ENCODE peak calls at places on chromosomes 4 and X, in ten cellular contexts. C, X, G, F, L, S, W, E, P and I are unnamed samples.
A peak's percentile ranks its signal among the peaks of the same experiment; 100 is the strongest.

GRCh38 chrX:45134303-45134702 is 66.4 kb downstream of the DIPK2B start:
- DNase-seq in E (no peak), G (no peak), P (peak; percentile 50), F (no peak), L (no peak), C (no peak), W (no peak), S (no peak), X (no peak), I (no peak)

GRCh38 chr4:9924750-9925149 is 96.5 kb downstream of the SLC2A9 start:
- DNase-seq in C (no peak), L (no peak), P (no peak), X (no peak), F (no peak), G (no peak), E (no peak), W (no peak), S (no peak), I (no peak)

GRCh38 chr4:184969610-184970009 is 48.7 kb upstream of the HELT start:
- DNase-seq in P (no peak), F (no peak), X (no peak), E (no peak), W (no peak), C (no peak), L (no peak), S (no peak), G (no peak), I (no peak)

GRCh38 chr4:6391852-6392188 is 80.6 kb downstream of the PPP2R2C start:
- DNase-seq in F (no peak), W (no peak), L (no peak), X (no peak), E (no peak), P (no peak), G (no peak), S (no peak), C (no peak), I (no peak)

GRCh38 chr4:104969394-104970066 is 177.1 kb upstream of the TET2 start:
- DNase-seq in L (no peak), E (no peak), S (no peak), X (no peak), P (no peak), C (no peak), G (no peak), W (no peak), F (no peak), I (no peak)

GRCh38 chrX:120020305-120020704 is 57.2 kb downstream of the RHOXF2B start:
- DNase-seq in X (no peak), F (no peak), S (no peak), C (no peak), W (no peak), P (no peak), L (no peak), E (no peak), G (no peak), I (no peak)

GRCh38 chrX:97909245-97909644 is 1025.5 kb downstream of the RPA4 start:
- DNase-seq in S (no peak), X (no peak), L (peak; percentile 26), W (no peak), P (no peak), C (peak; percentile 2), E (no peak), G (no peak), F (no peak), I (no peak)

GRCh38 chrX:111719426-111720210 is 38.6 kb downstream of the ALG13 start:
- DNase-seq in G (no peak), S (peak; percentile 16), P (no peak), W (no peak), X (no peak), F (no peak), C (peak; percentile 1), E (no peak), L (no peak), I (no peak)

GRCh38 chrX:38804481-38805293 is 3.4 kb downstream of the MID1IP1 start:
- DNase-seq in S (no peak), G (peak; percentile 67), W (peak; percentile 54), C (peak; percentile 16), F (peak; percentile 26), E (no peak), X (no peak), P (peak; percentile 20), L (peak; percentile 14), I (peak; percentile 78)

GRCh38 chr4:4971796-4972195 is 47.5 kb downstream of the CYTL1 start:
- DNase-seq in E (no peak), G (no peak), S (no peak), F (no peak), P (no peak), C (no peak), W (no peak), X (no peak), L (no peak), I (no peak)

GRCh38 chr4:93828830-93829530 is 427 bp downstream of the ATOH1 start:
- DNase-seq in S (no peak), F (peak; percentile 47), W (peak; percentile 44), G (peak; percentile 67), E (no peak), P (no peak), X (no peak), L (peak; percentile 24), C (peak; percentile 37), I (peak; percentile 19)

GRCh38 chr4:173469622-173470021 is 60.4 kb downstream of the HAND2 start:
- DNase-seq in C (no peak), S (no peak), W (no peak), P (no peak), X (no peak), L (no peak), F (no peak), G (no peak), E (no peak), I (no peak)

GRCh38 chr4:25065451-25065850 is 34.7 kb upstream of the LGI2 start:
- DNase-seq in S (no peak), E (no peak), P (no peak), W (no peak), X (no peak), L (no peak), G (no peak), F (peak; percentile 39), C (no peak), I (no peak)

GRCh38 chr4:184267673-184268573 is 50.2 kb upstream of the ENPP6 start:
- DNase-seq in S (peak; percentile 91), G (peak; percentile 65), W (peak; percentile 73), L (peak; percentile 80), P (peak; percentile 57), F (no peak), C (peak; percentile 80), E (peak; percentile 81), X (peak; percentile 34), I (no peak)

GRCh38 chr4:140595065-140595464 is 26.3 kb upstream of the UCP1 start:
- DNase-seq in F (no peak), S (peak; percentile 5), E (no peak), X (no peak), W (no peak), C (no peak), L (peak; percentile 34), P (no peak), G (no peak), I (no peak)
- TF ChIP-seq CTCF in F (peak; percentile 28), S (peak; percentile 44), E (peak; percentile 59), X (no peak), W (peak; percentile 50), C (peak; percentile 28), L (no peak), P (peak; percentile 47), G (no peak), I (peak; percentile 11)

DNA sequence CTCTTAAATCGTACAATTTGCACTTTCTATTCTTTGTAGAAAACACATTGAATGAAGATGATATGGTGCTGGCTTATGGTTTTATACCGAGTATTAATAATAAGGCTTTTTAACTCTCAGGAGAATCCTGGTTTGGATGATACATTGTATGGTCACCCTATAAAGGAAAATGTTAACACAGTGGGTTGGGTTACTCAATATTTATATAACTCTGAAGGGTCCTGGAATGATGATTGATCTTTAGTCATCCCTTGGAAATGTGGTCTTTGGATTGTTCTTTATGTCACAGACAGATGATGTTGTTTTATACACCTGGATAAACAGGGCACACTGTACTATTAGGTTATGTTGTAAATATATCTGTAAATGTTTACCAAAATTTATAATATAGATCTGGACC is 496.2 kb upstream of the NDST4 start:
- DNase-seq in L (no peak), W (no peak), S (no peak), F (no peak), P (no peak), E (no peak), G (no peak), X (no peak), C (no peak), I (no peak)
- TF ChIP-seq CTCF in L (no peak), W (no peak), S (no peak), F (no peak), P (no peak), E (no peak), G (no peak), X (no peak), C (no peak), I (no peak)

DNA sequence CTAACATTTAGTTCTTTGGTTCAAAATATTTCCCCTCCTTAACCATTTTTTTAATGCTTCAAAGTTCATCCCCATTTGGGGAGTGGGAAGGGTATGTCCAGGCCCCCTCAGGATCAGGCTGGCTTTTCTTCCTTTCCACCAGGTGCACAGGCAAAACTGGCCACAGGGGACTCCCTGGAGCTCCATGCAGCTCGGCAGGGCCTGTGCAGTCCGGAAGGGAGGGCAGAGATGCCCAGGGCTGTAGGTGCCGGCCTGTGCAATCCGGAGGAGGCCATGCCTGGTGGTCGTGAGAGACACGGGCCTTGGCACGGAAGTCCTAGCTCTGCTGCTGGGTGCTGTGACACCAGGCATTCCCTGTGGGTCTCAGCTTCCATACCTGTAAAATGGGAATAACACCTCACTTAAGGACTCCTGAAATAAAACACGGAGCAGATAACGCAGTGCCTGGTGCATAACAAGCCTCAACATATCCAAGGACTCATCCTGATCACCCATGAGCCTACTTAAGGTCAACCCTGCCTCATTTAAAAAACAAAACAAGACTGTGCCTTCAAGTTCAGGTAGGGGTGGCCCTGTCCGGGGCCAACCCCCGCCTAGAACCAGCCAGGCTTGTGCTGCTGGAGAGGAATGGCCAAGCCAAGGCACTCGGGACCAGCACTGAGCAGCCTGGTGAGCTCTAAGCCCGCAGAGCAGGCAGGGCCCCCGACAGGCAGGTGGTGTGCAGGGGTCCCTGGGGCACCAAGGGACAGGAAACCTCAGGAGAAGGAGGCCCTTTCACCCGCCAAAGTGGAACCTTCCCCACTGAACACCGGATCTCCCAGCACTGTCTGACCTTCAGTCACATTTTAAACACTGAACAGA is 21.2 kb upstream of the CYP4V2 start:
- DNase-seq in P (no peak), E (no peak), G (no peak), X (no peak), W (no peak), F (no peak), L (no peak), C (no peak), S (no peak), I (no peak)
- TF ChIP-seq CTCF in P (no peak), E (no peak), G (no peak), X (no peak), W (no peak), F (peak; percentile 16), L (no peak), C (no peak), S (no peak), I (no peak)

DNA sequence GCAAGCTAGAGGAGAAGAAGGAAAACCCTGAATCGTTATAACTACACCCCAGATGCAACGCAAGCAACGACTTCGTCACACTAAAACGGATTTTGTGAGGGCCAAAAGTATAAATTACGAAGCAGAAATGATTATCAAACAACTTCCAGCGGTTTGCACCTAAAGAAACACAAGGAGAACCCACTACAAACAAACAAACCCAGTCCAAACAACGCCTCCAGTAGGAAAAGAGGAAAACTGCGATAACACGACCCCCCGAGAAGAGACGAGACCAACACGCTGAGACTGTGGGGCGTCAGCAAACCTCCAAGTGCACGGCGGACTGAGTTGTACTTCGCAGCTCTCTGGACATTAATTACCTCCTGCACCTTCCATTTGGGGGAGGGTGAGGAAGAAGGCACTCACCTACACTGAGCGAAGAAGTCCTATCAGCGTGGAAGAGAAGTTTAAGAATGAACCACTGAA is at the start of gene MAB21L2:
- DNase-seq in F (peak; percentile 18), E (no peak), C (no peak), L (no peak), S (no peak), P (no peak), G (no peak), X (no peak), W (no peak), I (no peak)
- TF ChIP-seq CTCF in F (no peak), E (no peak), C (no peak), L (no peak), S (no peak), P (no peak), G (no peak), X (no peak), W (no peak), I (no peak)